ENCODE peak calls at places on chromosomes 4 and X, in seven cellular contexts. C, G, O, Y, B, D and F are unnamed samples.

GRCh38 chr4:1675802-1676137 is 8.3 kb downstream of the FAM53A start:
- DNase-seq in C (no peak), Y (no peak), G (no peak), B (no peak), O (no peak), D (no peak), F (no peak)

GRCh38 chrX:31266172-31267076 is 194.6 kb upstream of the FTHL17 start:
- DNase-seq in G (no peak), Y (no peak), C (peak; percentile 43), O (no peak), B (peak; percentile 10), D (no peak), F (no peak)

GRCh38 chr4:153651041-153651960 is 32.8 kb upstream of the TLR2 start:
- DNase-seq in O (no peak), D (peak; percentile 28), G (no peak), C (peak; percentile 43), B (no peak), Y (peak; percentile 56), F (no peak)

GRCh38 chr4:110850461-110851447 is 227.9 kb upstream of the PITX2 start:
- DNase-seq in G (no peak), D (no peak), Y (no peak), B (no peak), O (no peak), C (no peak), F (no peak)

GRCh38 chr4:127015616-127016015 is 617.1 kb upstream of the INTU start:
- DNase-seq in C (no peak), B (no peak), G (no peak), Y (no peak), D (no peak), O (no peak), F (no peak)

GRCh38 chr4:184355111-184355604 is 119.2 kb downstream of the IRF2 start:
- DNase-seq in Y (peak; percentile 91), C (peak; percentile 75), B (peak; percentile 99), O (peak; percentile 54), D (peak; percentile 89), G (peak; percentile 91), F (peak; percentile 31)

GRCh38 chr4:184792334-184792733 is 33.4 kb downstream of the ACSL1 start:
- DNase-seq in G (peak; percentile 37), Y (no peak), C (no peak), B (no peak), O (no peak), D (no peak), F (no peak)

GRCh38 chrX:13340182-13340791 is 20.4 kb upstream of the ATXN3L start:
- DNase-seq in G (no peak), O (no peak), D (no peak), B (no peak), Y (no peak), C (peak; percentile 17), F (peak; percentile 4)

GRCh38 chr4:183718876-183719275 is 59.8 kb downstream of the TRAPPC11 start:
- DNase-seq in Y (no peak), O (no peak), G (no peak), B (no peak), D (no peak), C (peak; percentile 32), F (no peak)

GRCh38 chrX:116284383-116284782 is 113.8 kb downstream of the AGTR2 start:
- DNase-seq in G (no peak), B (no peak), O (no peak), D (peak; percentile 82), C (peak; percentile 71), Y (no peak), F (no peak)

GRCh38 chrX:69298466-69299140 is 133.3 kb upstream of the PJA1 start:
- DNase-seq in D (no peak), B (peak; percentile 18), C (peak; percentile 57), Y (peak; percentile 37), O (no peak), G (no peak), F (no peak)

GRCh38 chr4:166422475-166422874 is 549.4 kb downstream of the TLL1 start:
- DNase-seq in Y (peak; percentile 85), B (peak; percentile 77), D (peak; percentile 75), O (peak; percentile 1), C (peak; percentile 72), G (peak; percentile 64), F (peak; percentile 26)

GRCh38 chr4:180840142-180840541 is 1403.1 kb upstream of the TENM3 start:
- DNase-seq in Y (no peak), C (no peak), B (no peak), G (no peak), O (no peak), D (no peak), F (no peak)
- TF ChIP-seq CTCF in Y (no peak), C (no peak), B (no peak), G (peak; percentile 12), O (peak; percentile 25), D (peak; percentile 9), F (no peak)

GRCh38 chr4:67918428-67918827 is 34.6 kb upstream of the TMPRSS11D start:
- DNase-seq in G (no peak), D (peak; percentile 33), C (peak; percentile 8), O (no peak), B (no peak), Y (no peak), F (no peak)
- TF ChIP-seq CTCF in G (no peak), D (peak; percentile 85), C (peak; percentile 77), O (peak; percentile 37), B (peak; percentile 18), Y (peak; percentile 32), F (peak; percentile 17)

GRCh38 chrX:110987292-110987691 is 108.7 kb upstream of the PAK3 start:
- DNase-seq in C (no peak), B (no peak), O (no peak), D (peak; percentile 16), Y (no peak), G (no peak), F (no peak)
- TF ChIP-seq CTCF in C (peak; percentile 11), B (peak; percentile 11), O (peak; percentile 11), D (peak; percentile 32), Y (peak; percentile 14), G (peak; percentile 5), F (no peak)

DNA sequence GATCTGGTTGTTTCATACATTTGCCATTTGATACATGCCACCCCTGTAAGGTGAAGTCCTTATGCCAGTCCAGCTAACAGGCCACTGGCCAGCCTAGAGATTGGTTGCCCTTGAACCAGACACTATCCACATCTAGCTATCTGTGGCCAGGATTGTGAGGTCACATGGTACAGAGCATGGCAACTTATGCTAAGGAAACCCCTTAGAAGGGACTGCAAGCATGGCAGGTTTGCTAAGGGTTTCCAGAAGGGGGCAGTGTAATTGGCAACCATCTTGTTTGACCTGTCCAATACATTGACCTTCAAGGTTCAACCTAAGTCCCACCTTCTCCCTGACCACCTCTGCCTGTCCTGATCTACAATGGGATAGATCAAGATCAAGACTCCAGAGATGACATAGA is 47.5 kb downstream of the SMC1A start:
- DNase-seq in D (no peak), B (no peak), O (no peak), Y (no peak), G (no peak), C (no peak), F (no peak)
- TF ChIP-seq CTCF in D (peak; percentile 34), B (no peak), O (no peak), Y (peak; percentile 2), G (no peak), C (no peak), F (no peak)

GRCh38 chrX:54920610-54921426 is at the start of gene TRO:
- DNase-seq in D (no peak), Y (no peak), C (no peak), B (no peak), G (peak; percentile 13), O (no peak), F (no peak)
- TF ChIP-seq CTCF in D (no peak), Y (peak; percentile 6), C (no peak), B (peak; percentile 7), G (peak; percentile 39), O (peak; percentile 47), F (peak; percentile 20)

GRCh38 chrX:53224860-53225797 is at the start of gene KDM5C:
- DNase-seq in B (peak; percentile 93), G (peak; percentile 93), C (peak; percentile 90), Y (peak; percentile 93), D (peak; percentile 90), O (peak; percentile 67), F (peak; percentile 13)
- TF ChIP-seq CTCF in B (no peak), G (no peak), C (no peak), Y (no peak), D (no peak), O (no peak), F (no peak)

GRCh38 chr4:138010639-138011038 is 231.5 kb downstream of the SLC7A11 start:
- DNase-seq in Y (no peak), B (no peak), D (no peak), O (no peak), C (no peak), G (no peak), F (no peak)

GRCh38 chr4:138003248-138003647 is 238.9 kb downstream of the SLC7A11 start:
- DNase-seq in Y (peak; percentile 31), G (peak; percentile 27), B (no peak), O (no peak), D (no peak), C (no peak), F (no peak)

GRCh38 chr4:138005486-138005885 is 236.7 kb downstream of the SLC7A11 start:
- DNase-seq in Y (no peak), C (no peak), O (no peak), B (no peak), G (no peak), D (no peak), F (no peak)

DNA sequence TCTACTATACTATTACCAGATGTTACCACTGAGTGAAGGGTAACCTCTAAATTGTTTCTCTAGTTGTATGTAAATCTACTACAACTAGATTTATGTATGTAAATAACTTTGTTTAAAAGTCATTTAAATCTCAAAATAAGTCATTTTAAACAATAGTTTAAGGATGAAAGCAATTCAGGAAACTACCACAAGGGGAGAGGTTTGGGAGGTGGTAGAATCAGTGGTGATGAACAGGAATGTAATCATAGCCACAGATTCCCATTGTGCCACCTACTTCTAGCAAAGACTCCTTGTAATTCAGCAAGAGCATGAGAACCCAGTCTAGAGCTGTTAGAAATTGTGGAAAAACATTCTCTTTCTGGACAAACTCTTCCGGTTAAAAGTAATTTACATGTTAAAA is 234.6 kb downstream of the SLC7A11 start:
- DNase-seq in B (peak; percentile 15), O (no peak), D (peak; percentile 45), C (peak; percentile 6), Y (peak; percentile 11), G (no peak), F (no peak)
- TF ChIP-seq CTCF in B (peak; percentile 42), O (peak; percentile 44), D (peak; percentile 56), C (peak; percentile 47), Y (peak; percentile 54), G (peak; percentile 44), F (peak; percentile 23)

GRCh38 chr4:138182838-138183426 is 59.2 kb downstream of the SLC7A11 start:
- DNase-seq in D (peak; percentile 67), G (peak; percentile 85), C (peak; percentile 45), Y (peak; percentile 82), O (peak; percentile 26), B (peak; percentile 89), F (peak; percentile 16)
- TF ChIP-seq CTCF in D (peak; percentile 73), G (peak; percentile 70), C (peak; percentile 70), Y (peak; percentile 71), O (peak; percentile 68), B (peak; percentile 67), F (peak; percentile 65)